ENCODE peak calls at places on chromosome 15, in five cellular contexts. S, C, G, P and A are unnamed samples.

GRCh38 chr15:73685981-73686380 is 1.8 kb downstream of the CD276 start:
- DNase-seq in C (no peak), G (no peak), P (no peak), S (no peak), A (no peak)

GRCh38 chr15:74397239-74398068 is 30.0 kb upstream of the CYP11A1 start:
- DNase-seq in S (peak; percentile 41), P (no peak), G (no peak), C (no peak), A (no peak)

GRCh38 chr15:99755692-99756409 is 22.6 kb upstream of the LYSMD4 start:
- DNase-seq in S (peak; percentile 50), G (peak; percentile 42), P (no peak), C (peak; percentile 74), A (peak; percentile 16)

GRCh38 chr15:57510647-57511046 is 81.1 kb upstream of the MYZAP start:
- DNase-seq in S (no peak), P (no peak), C (no peak), G (peak; percentile 70), A (no peak)

GRCh38 chr15:39118510-39118909 is 462.4 kb upstream of the THBS1 start:
- DNase-seq in C (no peak), G (peak; percentile 75), P (no peak), S (no peak), A (peak; percentile 97)

GRCh38 chr15:41233367-41233771 is 2.3 kb downstream of the CHP1 start:
- DNase-seq in C (no peak), P (no peak), G (peak; percentile 69), S (no peak), A (peak; percentile 37)

GRCh38 chr15:56460046-56460445 is 4.9 kb downstream of the MNS1 start:
- DNase-seq in P (no peak), G (no peak), S (no peak), C (no peak), A (no peak)

GRCh38 chr15:60899322-60899966 is 329.7 kb downstream of the RORA start:
- DNase-seq in S (no peak), P (no peak), C (peak; percentile 55), G (no peak), A (no peak)

GRCh38 chr15:63752075-63752684 is 81.6 kb downstream of the HERC1 start:
- DNase-seq in P (no peak), S (peak; percentile 38), G (peak; percentile 34), C (peak; percentile 34), A (peak; percentile 11)

GRCh38 chr15:58538225-58538731 is 106.5 kb downstream of the LIPC start:
- DNase-seq in G (no peak), S (no peak), C (no peak), P (no peak), A (no peak)

GRCh38 chr15:22973286-22973685 is 6.9 kb downstream of the CYFIP1 start:
- DNase-seq in S (no peak), G (no peak), C (no peak), P (no peak), A (no peak)

GRCh38 chr15:63973212-63974009 is 72.9 kb downstream of the DAPK2 start:
- DNase-seq in G (peak; percentile 66), C (no peak), S (no peak), P (no peak), A (peak; percentile 85)

GRCh38 chr15:40108061-40108854 is 421 bp downstream of the BMF start:
- DNase-seq in G (no peak), P (no peak), S (peak; percentile 5), C (peak; percentile 51), A (no peak)

GRCh38 chr15:90482124-90483011 is 47.4 kb upstream of the CRTC3 start:
- DNase-seq in G (peak; percentile 30), S (peak; percentile 33), C (peak; percentile 39), P (peak; percentile 23), A (no peak)

GRCh38 chr15:44102675-44103254 is 92.3 kb downstream of the FRMD5 start:
- DNase-seq in C (no peak), P (no peak), G (peak; percentile 98), S (peak; percentile 94), A (peak; percentile 99)

GRCh38 chr15:52018244-52018643 is 775 bp upstream of the MAPK6 start:
- DNase-seq in G (no peak), P (no peak), S (no peak), C (no peak), A (no peak)

GRCh38 chr15:64895285-64896065 is 16.2 kb upstream of the ANKDD1A start:
- DNase-seq in P (no peak), S (no peak), C (peak; percentile 59), G (peak; percentile 41), A (no peak)

GRCh38 chr15:47872869-47873301 is 155.6 kb downstream of the SEMA6D start:
- DNase-seq in G (no peak), C (no peak), S (no peak), P (no peak), A (no peak)

GRCh38 chr15:25060996-25061620 is 106.3 kb downstream of the SNRPN start:
- DNase-seq in G (no peak), P (no peak), S (no peak), C (no peak), A (no peak)

GRCh38 chr15:31606261-31606669 is 279.6 kb downstream of the KLF13 start:
- DNase-seq in C (no peak), G (peak; percentile 12), P (no peak), S (no peak), A (peak; percentile 25)

GRCh38 chr15:85504739-85505676 is 124.6 kb downstream of the AKAP13 start:
- DNase-seq in P (no peak), G (peak; percentile 50), S (peak; percentile 43), C (peak; percentile 23), A (no peak)

GRCh38 chr15:74193305-74193718 is 9.3 kb downstream of the STRA6 start:
- DNase-seq in G (peak; percentile 79), P (no peak), C (no peak), S (peak; percentile 99), A (peak; percentile 78)

GRCh38 chr15:63038926-63039673 is 3.4 kb upstream of the TPM1 start:
- DNase-seq in P (no peak), C (no peak), G (peak; percentile 50), S (peak; percentile 58), A (peak; percentile 80)

GRCh38 chr15:25674948-25675347 is 188.2 kb downstream of the ATP10A start:
- DNase-seq in S (no peak), C (no peak), G (no peak), P (no peak), A (no peak)

GRCh38 chr15:74794970-74795349 is 13.1 kb downstream of the CSK start:
- DNase-seq in C (no peak), G (no peak), S (no peak), P (no peak), A (no peak)

GRCh38 chr15:40594429-40594836 is 384 bp downstream of the KNL1 start:
- DNase-seq in S (peak; percentile 50), G (peak; percentile 32), C (peak; percentile 63), P (no peak), A (no peak)